ENCODE peak calls at places on chromosome 22, in four cellular contexts. K is hepatocyte, D is body of pancreas, W is tibial nerve. H is an unnamed sample. For H3K27me3, the result is how much of the 10 kb centered on the place peaks cover.

GRCh38 chr22:35489225-35489624 is 51.4 kb upstream of the RASD2 start:
- DNase-seq in K (no peak), D (no peak), W (no peak), H (no peak)

GRCh38 chr22:38697055-38697980 is 3.4 kb downstream of the JOSD1 start:
- DNase-seq in K (peak), D (peak), W (no peak), H (no peak)

GRCh38 chr22:38941488-38941987 is 15.9 kb upstream of the APOBEC3A start:
- DNase-seq in K (no peak), D (peak), W (no peak), H (no peak)

GRCh38 chr22:49460662-49461371 is 366.9 kb downstream of the BRD1 start:
- DNase-seq in K (no peak), D (no peak), W (no peak), H (no peak)

GRCh38 chr22:25496396-25497064 is 67.9 kb upstream of the GRK3 start:
- DNase-seq in K (no peak), D (no peak), W (no peak), H (no peak)

GRCh38 chr22:35568751-35569725 is 28.4 kb downstream of the RASD2 start:
- DNase-seq in K (peak), D (peak), W (no peak), H (no peak)

GRCh38 chr22:30214703-30215405 is 31.7 kb downstream of the LIF start:
- DNase-seq in K (no peak), D (no peak), W (no peak), H (no peak)

GRCh38 chr22:41274856-41275255 is 11.1 kb downstream of the RANGAP1 start:
- DNase-seq in K (no peak), D (no peak), W (no peak), H (no peak)

GRCh38 chr22:42080287-42080686 is 787 bp downstream of the SMDT1 start:
- DNase-seq in K (peak), D (peak), W (no peak), H (no peak)

GRCh38 chr22:31321421-31321820 is 24.7 kb downstream of the PATZ1 start:
- DNase-seq in K (no peak), D (no peak), W (no peak), H (no peak)

GRCh38 chr22:26756675-26757293 is 99.4 kb downstream of the MIAT start:
- DNase-seq in K (peak), D (peak), W (peak), H (peak)

GRCh38 chr22:32625985-32626384 is 151.4 kb downstream of the FBXO7 start:
- DNase-seq in K (no peak), D (no peak), W (no peak), H (no peak)

GRCh38 chr22:38290347-38290746 is 17.5 kb upstream of the TMEM184B start:
- DNase-seq in K (peak), D (no peak), W (no peak), H (no peak)

GRCh38 chr22:41405588-41405987 is 23.8 kb downstream of the TEF start:
- DNase-seq in K (no peak), D (no peak), W (no peak), H (no peak)

GRCh38 chr22:37818397-37819099 is 4.6 kb upstream of the GALR3 start:
- DNase-seq in K (peak), D (peak), W (no peak), H (peak)

GRCh38 chr22:17217179-17217578 is 2.1 kb downstream of the ADA2 start:
- DNase-seq in K (no peak), D (no peak), W (no peak), H (no peak)

GRCh38 chr22:22942511-22943329 is 55.1 kb downstream of the IGLL5 start:
- DNase-seq in K (peak), D (peak), W (peak), H (peak)

GRCh38 chr22:31647921-31648320 is 14.1 kb downstream of the PISD start:
- DNase-seq in K (no peak), D (no peak), W (no peak), H (no peak)

GRCh38 chr22:49272546-49273125 is 555.0 kb downstream of the BRD1 start:
- DNase-seq in K (no peak), D (no peak), W (no peak), H (no peak)

GRCh38 chr22:35564975-35565867 is 24.6 kb downstream of the RASD2 start:
- DNase-seq in K (no peak), D (no peak), W (no peak), H (no peak)

GRCh38 chr22:44460287-44461082 is 37.5 kb downstream of the RTL6 start:
- DNase-seq in K (no peak), D (no peak), W (no peak), H (no peak)

GRCh38 chr22:48072777-48073176 is 1310.3 kb downstream of the TBC1D22A start:
- DNase-seq in K (no peak), D (no peak), W (no peak), H (no peak)

GRCh38 chr22:50720861-50721844 is 16.9 kb upstream of the ACR start:
- DNase-seq in K (no peak), D (no peak), W (no peak), H (no peak)
- H3K27me3 ChIP-seq in K (under half), D (under half), W (under half), H (under half)

DNA sequence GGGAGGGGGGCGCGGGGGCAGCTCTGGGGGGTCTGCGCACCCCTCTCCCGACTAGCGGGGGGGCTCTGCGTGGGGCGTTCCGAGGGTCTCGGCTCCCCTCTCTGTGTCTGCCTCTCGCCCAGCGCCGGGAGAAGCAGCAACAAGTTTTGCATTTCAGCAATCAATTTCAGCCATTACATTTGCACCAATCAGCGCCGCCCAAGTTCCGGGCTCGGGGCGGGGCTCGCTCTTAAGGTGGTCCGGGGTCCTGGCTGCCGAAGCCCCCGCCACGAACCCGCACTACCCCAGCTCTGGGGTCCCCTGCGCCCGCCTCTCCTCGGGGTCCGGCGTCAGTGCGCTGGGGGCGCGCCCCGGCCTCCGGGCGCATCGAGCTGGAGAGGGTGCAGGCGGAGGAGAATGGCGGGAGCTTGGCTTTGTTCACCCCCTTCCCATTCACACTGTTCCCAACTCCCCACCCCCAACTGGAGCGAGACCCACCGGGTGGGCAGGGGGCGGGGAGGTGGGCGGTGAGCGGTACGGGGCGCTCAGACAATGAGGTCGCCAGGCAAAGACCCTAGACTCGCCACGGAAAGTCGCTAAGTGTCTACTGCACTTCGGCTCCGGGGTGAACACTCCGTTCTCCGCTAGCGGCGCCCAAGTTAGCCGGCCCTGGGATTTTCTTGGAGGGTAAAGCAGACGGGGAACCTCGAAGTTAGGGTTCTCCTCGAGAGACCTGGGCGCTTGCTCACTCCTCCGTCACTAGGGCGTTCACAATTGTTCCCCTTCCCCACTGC is at the start of gene MN1:
- DNase-seq in K (peak), D (peak), W (no peak), H (peak)
- H3K27me3 ChIP-seq in K (half or more), D (under half), W (under half), H (under half)

GRCh38 chr22:46098525-46099475 is 51.5 kb upstream of the PPARA start:
- DNase-seq in K (no peak), D (no peak), W (no peak), H (no peak)

GRCh38 chr22:46099740-46100139 is 50.6 kb upstream of the PPARA start:
- DNase-seq in K (no peak), D (no peak), W (no peak), H (no peak)

GRCh38 chr22:46096706-46097230 is 53.6 kb upstream of the PPARA start:
- DNase-seq in K (no peak), D (no peak), W (no peak), H (no peak)

GRCh38 chr22:46096051-46096450 is 54.3 kb upstream of the PPARA start:
- DNase-seq in K (no peak), D (no peak), W (no peak), H (no peak)

DNA sequence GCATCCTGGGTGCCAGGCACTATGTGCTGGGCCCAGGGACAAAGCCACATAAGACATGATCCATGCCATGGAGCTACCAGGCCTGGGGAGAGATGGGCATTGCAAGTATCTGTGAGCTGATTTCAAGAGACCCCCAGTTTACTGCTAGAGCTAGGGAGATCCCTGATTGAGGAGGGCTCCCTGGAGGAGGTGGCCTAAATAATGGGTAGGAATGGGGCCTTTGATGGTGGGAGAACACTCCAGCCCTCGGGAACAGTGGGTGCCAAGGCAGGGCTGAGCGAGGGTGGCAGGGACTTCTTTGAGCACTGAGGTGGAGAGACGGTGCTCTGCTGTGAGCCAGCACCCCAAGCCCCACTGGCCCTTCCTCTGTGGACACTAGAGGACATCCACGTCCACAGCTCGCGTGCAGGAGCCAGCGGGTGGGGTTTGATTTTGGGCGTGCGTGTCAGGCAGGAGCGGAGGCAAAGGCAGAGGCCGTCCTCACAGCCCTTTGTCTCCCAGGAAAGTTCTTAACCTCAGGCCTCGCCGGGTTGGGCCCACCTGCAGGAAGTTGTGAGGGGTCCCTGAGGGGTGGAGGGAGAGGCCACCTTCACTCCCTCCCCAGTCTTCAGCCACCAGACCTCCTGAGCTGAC is 52.9 kb upstream of the PPARA start:
- DNase-seq in K (no peak), D (no peak), W (no peak), H (no peak)
- H3K27me3 ChIP-seq in K (under half), D (under half), W (under half), H (under half)

DNA sequence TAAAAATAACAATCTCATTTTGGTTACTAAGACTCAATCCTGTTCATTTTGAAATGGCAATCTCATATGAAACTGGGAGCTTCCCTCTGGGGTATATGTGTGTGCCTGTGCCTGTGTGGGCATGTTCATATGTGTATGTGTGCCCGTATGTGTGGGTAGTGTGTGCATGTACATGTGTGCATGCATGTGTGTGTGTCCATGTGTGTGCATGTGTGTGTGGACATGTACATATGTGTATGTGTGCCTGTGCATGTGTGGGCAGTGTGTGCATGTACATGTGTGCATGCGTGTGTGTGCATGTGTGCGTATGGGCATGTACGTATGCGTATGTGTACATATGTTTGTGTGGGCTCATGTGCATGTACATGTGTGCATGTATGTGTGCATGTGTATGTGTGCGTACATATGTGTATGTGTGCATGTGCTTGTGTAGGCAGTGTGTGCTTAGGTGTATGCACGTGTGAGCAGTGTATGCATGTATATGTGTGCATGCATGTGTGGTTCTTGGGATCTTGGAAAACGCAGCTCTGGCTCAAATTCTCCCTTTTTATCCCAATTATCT is 24.5 kb upstream of the CACNG2 start:
- DNase-seq in K (no peak), D (no peak), W (no peak), H (no peak)
- H3K27me3 ChIP-seq in K (under half), D (under half), W (under half), H (half or more)

GRCh38 chr22:19757985-19758895 is 2.3 kb upstream of the TBX1 start:
- DNase-seq in K (no peak), D (no peak), W (no peak), H (no peak)
- H3K27me3 ChIP-seq in K (half or more), D (under half), W (half or more), H (half or more)

GRCh38 chr22:43330178-43331063 is 12.8 kb downstream of the SCUBE1 start:
- DNase-seq in K (no peak), D (no peak), W (no peak), H (no peak)
- H3K27me3 ChIP-seq in K (under half), D (under half), W (under half), H (under half)